ENCODE peak calls at places on chromosomes 3 and 15, in seven cellular contexts. W, D, A, Q, R, X and U are unnamed samples.

GRCh38 chr15:47552978-47553608 is 164.2 kb upstream of the SEMA6D start:
- DNase-seq in W (no peak), D (no peak), A (no peak), Q (no peak), R (no peak), X (no peak), U (no peak)

GRCh38 chr15:62452656-62453055 is 287.6 kb upstream of the C2CD4B start:
- DNase-seq in W (no peak), D (no peak), A (no peak), Q (no peak), R (no peak), X (no peak), U (no peak)

GRCh38 chr3:158381274-158381868 is 189.6 kb upstream of the MLF1 start:
- DNase-seq in W (no peak), D (no peak), A (no peak), Q (no peak), R (no peak), X (no peak), U (no peak)

GRCh38 chr3:46899151-46900006 is 21.9 kb downstream of the PTH1R start:
- DNase-seq in W (peak), D (no peak), A (no peak), Q (peak), R (no peak), X (no peak), U (no peak)

GRCh38 chr3:45617430-45618080 is 23.0 kb downstream of the LIMD1 start:
- DNase-seq in W (no peak), D (peak), A (no peak), Q (peak), R (peak), X (no peak), U (no peak)

GRCh38 chr3:169327969-169328368 is 335.5 kb downstream of the MECOM start:
- DNase-seq in W (no peak), D (peak), A (no peak), Q (no peak), R (no peak), X (no peak), U (no peak)

GRCh38 chr3:150449169-150449721 is 41.1 kb downstream of the TSC22D2 start:
- DNase-seq in W (no peak), D (no peak), A (no peak), Q (no peak), R (no peak), X (no peak), U (no peak)

GRCh38 chr3:14767245-14767593 is 51.5 kb upstream of the FGD5 start:
- DNase-seq in W (no peak), D (no peak), A (no peak), Q (no peak), R (no peak), X (no peak), U (no peak)

GRCh38 chr3:8239718-8240698 is 261.6 kb upstream of the LMCD1 start:
- DNase-seq in W (no peak), D (peak), A (no peak), Q (no peak), R (no peak), X (no peak), U (no peak)

GRCh38 chr3:134392336-134392983 is 18.2 kb upstream of the AMOTL2 start:
- DNase-seq in W (peak), D (no peak), A (no peak), Q (no peak), R (no peak), X (no peak), U (peak)

GRCh38 chr3:115760722-115761121 is 137.4 kb downstream of the GAP43 start:
- DNase-seq in W (no peak), D (no peak), A (no peak), Q (no peak), R (no peak), X (no peak), U (no peak)

GRCh38 chr3:13077431-13078157 is 4.4 kb upstream of the IQSEC1 start:
- DNase-seq in W (peak), D (no peak), A (no peak), Q (peak), R (no peak), X (no peak), U (no peak)

DNA sequence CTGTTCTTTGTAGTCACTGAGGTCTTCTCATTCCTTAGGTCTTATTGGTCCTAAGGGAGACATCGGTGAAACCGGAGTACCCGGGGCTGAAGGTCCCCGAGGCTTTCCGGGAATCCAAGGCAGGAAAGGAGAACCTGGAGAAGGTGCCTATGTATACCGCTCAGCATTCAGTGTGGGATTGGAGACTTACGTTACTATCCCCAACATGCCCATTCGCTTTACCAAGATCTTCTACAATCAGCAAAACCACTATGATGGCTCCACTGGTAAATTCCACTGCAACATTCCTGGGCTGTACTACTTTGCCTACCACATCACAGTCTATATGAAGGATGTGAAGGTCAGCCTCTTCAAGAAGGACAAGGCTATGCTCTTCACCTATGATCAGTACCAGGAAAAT is 11.6 kb downstream of the ADIPOQ start:
- DNase-seq in W (no peak), D (no peak), A (no peak), Q (no peak), R (no peak), X (no peak), U (no peak)
- H3K27ac ChIP-seq in W (no peak), D (no peak), A (no peak), Q (no peak), R (no peak), X (no peak), U (no peak)

DNA sequence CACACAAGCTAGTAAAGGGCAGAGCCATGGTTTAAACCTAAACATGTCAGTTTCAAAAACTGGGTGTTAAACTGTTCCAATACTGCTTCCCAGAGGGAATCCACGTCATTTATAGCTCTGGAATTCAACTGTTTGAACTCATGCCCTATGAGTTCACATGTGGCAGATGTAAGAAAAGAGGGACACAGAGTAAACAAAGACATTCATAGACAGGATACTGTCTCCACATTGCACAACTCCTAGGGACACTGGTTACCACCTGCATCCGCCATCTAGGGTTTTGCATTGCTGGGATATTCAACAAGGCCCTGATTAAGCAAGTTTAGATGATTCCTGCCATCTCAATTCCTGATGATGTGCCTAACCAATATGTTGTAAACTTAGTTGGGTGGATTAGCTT is 134.1 kb upstream of the COL8A1 start:
- DNase-seq in W (no peak), D (peak), A (no peak), Q (no peak), R (no peak), X (no peak), U (no peak)
- H3K27ac ChIP-seq in W (no peak), D (no peak), A (no peak), Q (no peak), R (no peak), X (no peak), U (no peak)

DNA sequence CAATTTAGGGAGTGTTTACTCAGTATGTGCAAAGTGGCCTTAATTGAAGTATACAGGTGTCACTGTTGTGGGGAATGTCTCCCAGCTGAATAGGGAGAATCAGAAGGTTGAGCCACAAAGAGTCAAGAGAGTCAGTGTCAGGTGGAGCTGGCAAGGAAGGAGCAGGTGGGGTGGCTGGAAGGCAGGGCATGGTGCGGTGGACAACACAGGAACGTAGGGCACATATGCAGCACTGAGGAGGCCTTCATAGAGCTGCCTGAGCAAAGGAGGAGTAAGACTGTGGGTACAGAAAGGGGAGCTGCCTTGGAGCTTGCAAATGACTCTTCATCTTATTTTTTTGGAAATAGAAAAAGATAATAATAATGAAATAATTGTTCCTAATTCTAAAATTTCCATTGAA is 20.0 kb downstream of the ARHGEF3 start:
- DNase-seq in W (no peak), D (no peak), A (no peak), Q (no peak), R (no peak), X (no peak), U (no peak)
- H3K27ac ChIP-seq in W (no peak), D (no peak), A (peak), Q (no peak), R (peak), X (peak), U (no peak)

GRCh38 chr15:100707229-100707628 is 104.8 kb downstream of the ASB7 start:
- DNase-seq in W (no peak), D (no peak), A (peak), Q (no peak), R (no peak), X (no peak), U (no peak)
- H3K27ac ChIP-seq in W (no peak), D (no peak), A (no peak), Q (no peak), R (no peak), X (no peak), U (no peak)

GRCh38 chr3:152260026-152260425 is 8.7 kb upstream of the MBNL1 start:
- DNase-seq in W (no peak), D (no peak), A (no peak), Q (no peak), R (no peak), X (no peak), U (no peak)
- H3K27ac ChIP-seq in W (no peak), D (peak), A (no peak), Q (peak), R (no peak), X (peak), U (no peak)

DNA sequence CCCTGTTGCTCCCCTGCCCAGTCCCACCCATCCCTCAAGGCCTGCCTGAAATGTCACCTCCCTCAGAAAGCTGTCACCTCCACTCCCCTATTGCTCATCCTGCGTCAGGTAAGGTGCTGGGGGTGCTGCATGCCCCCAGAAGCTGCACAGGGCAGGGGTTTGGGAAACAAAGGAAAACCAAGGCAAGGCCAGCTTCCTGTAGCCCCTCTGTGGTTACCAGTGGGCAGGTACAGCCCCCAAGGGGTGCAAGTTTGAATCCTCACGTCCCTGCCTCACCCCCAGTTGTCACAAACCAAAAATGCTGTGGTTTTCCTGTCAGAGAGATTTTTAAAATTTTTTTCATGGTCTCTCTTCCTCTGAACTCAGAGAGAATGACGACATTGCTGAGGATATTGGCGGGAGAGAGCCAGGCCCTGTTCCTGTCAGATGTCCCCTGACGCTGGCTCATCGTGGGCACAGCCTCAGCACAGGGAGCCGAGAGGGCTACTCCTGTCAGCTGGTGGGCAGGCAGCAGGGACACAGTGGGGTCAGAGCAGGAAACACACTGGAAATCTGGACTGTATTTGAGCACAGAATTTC is 27.0 kb downstream of the PSTPIP1 start:
- DNase-seq in W (peak), D (no peak), A (no peak), Q (no peak), R (no peak), X (peak), U (no peak)
- H3K27ac ChIP-seq in W (no peak), D (no peak), A (no peak), Q (no peak), R (no peak), X (peak), U (no peak)